ENCODE peak calls at places on chromosomes 1 and 21, in ten cellular contexts. One of them, this sample, is unnamed.

GRCh38 chr1:232508161-232508661 is 121.7 kb downstream of the SIPA1L2 start:
- DNase-seq in activated CD4-positive, alpha-beta T cell treated with anti-CD3 and anti-CD28 coated beads, Interleukin-2, amount 10 ng/mL, durations not matched to agents 7 days and 5 days: no peak
- DNase-seq in mesendoderm: peak
- DNase-seq in NCI-H748 treated with DMSO at 0.1 percent for 48 hours: no peak
- DNase-seq in NCI-H1436: no peak
- DNase-seq in GM04503: no peak
- DNase-seq in NCI-H1105 treated with DMSO at 0.1 percent for 48 hours: no peak
- DNase-seq in stimulated activated CD8-positive, alpha-beta memory T cell treated with anti-CD3 and anti-CD28 coated beads, Interleukin-2, amount 100 ng/mL, for 1 hour: no peak
- DNase-seq in astrocyte of the cerebellum: no peak
- DNase-seq in anterior cingulate cortex: no peak
- DNase-seq in this sample: no peak

GRCh38 chr21:43273708-43274021 is 104.9 kb downstream of the CRYAA start:
- DNase-seq in activated CD4-positive, alpha-beta T cell treated with anti-CD3 and anti-CD28 coated beads, Interleukin-2, amount 10 ng/mL, durations not matched to agents 7 days and 5 days: no peak
- DNase-seq in mesendoderm: no peak
- DNase-seq in NCI-H748 treated with DMSO at 0.1 percent for 48 hours: no peak
- DNase-seq in NCI-H1436: no peak
- DNase-seq in GM04503: no peak
- DNase-seq in NCI-H1105 treated with DMSO at 0.1 percent for 48 hours: no peak
- DNase-seq in stimulated activated CD8-positive, alpha-beta memory T cell treated with anti-CD3 and anti-CD28 coated beads, Interleukin-2, amount 100 ng/mL, for 1 hour: no peak
- DNase-seq in astrocyte of the cerebellum: no peak
- DNase-seq in anterior cingulate cortex: no peak
- DNase-seq in this sample: no peak

GRCh38 chr1:202289009-202289408 is 52.7 kb downstream of the UBE2T start:
- DNase-seq in activated CD4-positive, alpha-beta T cell treated with anti-CD3 and anti-CD28 coated beads, Interleukin-2, amount 10 ng/mL, durations not matched to agents 7 days and 5 days: no peak
- DNase-seq in mesendoderm: no peak
- DNase-seq in NCI-H748 treated with DMSO at 0.1 percent for 48 hours: no peak
- DNase-seq in NCI-H1436: no peak
- DNase-seq in GM04503: no peak
- DNase-seq in NCI-H1105 treated with DMSO at 0.1 percent for 48 hours: no peak
- DNase-seq in stimulated activated CD8-positive, alpha-beta memory T cell treated with anti-CD3 and anti-CD28 coated beads, Interleukin-2, amount 100 ng/mL, for 1 hour: no peak
- DNase-seq in astrocyte of the cerebellum: no peak
- DNase-seq in anterior cingulate cortex: no peak
- DNase-seq in this sample: no peak

GRCh38 chr1:51443555-51443954 is 75.5 kb downstream of the EPS15 start:
- DNase-seq in activated CD4-positive, alpha-beta T cell treated with anti-CD3 and anti-CD28 coated beads, Interleukin-2, amount 10 ng/mL, durations not matched to agents 7 days and 5 days: no peak
- DNase-seq in mesendoderm: no peak
- DNase-seq in NCI-H748 treated with DMSO at 0.1 percent for 48 hours: no peak
- DNase-seq in NCI-H1436: no peak
- DNase-seq in GM04503: no peak
- DNase-seq in NCI-H1105 treated with DMSO at 0.1 percent for 48 hours: no peak
- DNase-seq in stimulated activated CD8-positive, alpha-beta memory T cell treated with anti-CD3 and anti-CD28 coated beads, Interleukin-2, amount 100 ng/mL, for 1 hour: no peak
- DNase-seq in astrocyte of the cerebellum: no peak
- DNase-seq in anterior cingulate cortex: no peak
- DNase-seq in this sample: no peak

GRCh38 chr1:18794561-18794960 is 64.9 kb downstream of the TAS1R2 start:
- DNase-seq in activated CD4-positive, alpha-beta T cell treated with anti-CD3 and anti-CD28 coated beads, Interleukin-2, amount 10 ng/mL, durations not matched to agents 7 days and 5 days: no peak
- DNase-seq in mesendoderm: peak
- DNase-seq in NCI-H748 treated with DMSO at 0.1 percent for 48 hours: no peak
- DNase-seq in NCI-H1436: no peak
- DNase-seq in GM04503: no peak
- DNase-seq in NCI-H1105 treated with DMSO at 0.1 percent for 48 hours: peak
- DNase-seq in stimulated activated CD8-positive, alpha-beta memory T cell treated with anti-CD3 and anti-CD28 coated beads, Interleukin-2, amount 100 ng/mL, for 1 hour: no peak
- DNase-seq in astrocyte of the cerebellum: no peak
- DNase-seq in anterior cingulate cortex: no peak
- DNase-seq in this sample: no peak

GRCh38 chr1:62389531-62389930 is 47.3 kb upstream of the USP1 start:
- DNase-seq in activated CD4-positive, alpha-beta T cell treated with anti-CD3 and anti-CD28 coated beads, Interleukin-2, amount 10 ng/mL, durations not matched to agents 7 days and 5 days: no peak
- DNase-seq in mesendoderm: no peak
- DNase-seq in NCI-H748 treated with DMSO at 0.1 percent for 48 hours: no peak
- DNase-seq in NCI-H1436: no peak
- DNase-seq in GM04503: no peak
- DNase-seq in NCI-H1105 treated with DMSO at 0.1 percent for 48 hours: no peak
- DNase-seq in stimulated activated CD8-positive, alpha-beta memory T cell treated with anti-CD3 and anti-CD28 coated beads, Interleukin-2, amount 100 ng/mL, for 1 hour: no peak
- DNase-seq in astrocyte of the cerebellum: no peak
- DNase-seq in anterior cingulate cortex: no peak
- DNase-seq in this sample: no peak

GRCh38 chr21:46046471-46046870 is 51.4 kb upstream of the COL6A2 start:
- DNase-seq in activated CD4-positive, alpha-beta T cell treated with anti-CD3 and anti-CD28 coated beads, Interleukin-2, amount 10 ng/mL, durations not matched to agents 7 days and 5 days: no peak
- DNase-seq in mesendoderm: no peak
- DNase-seq in NCI-H748 treated with DMSO at 0.1 percent for 48 hours: no peak
- DNase-seq in NCI-H1436: no peak
- DNase-seq in GM04503: no peak
- DNase-seq in NCI-H1105 treated with DMSO at 0.1 percent for 48 hours: no peak
- DNase-seq in stimulated activated CD8-positive, alpha-beta memory T cell treated with anti-CD3 and anti-CD28 coated beads, Interleukin-2, amount 100 ng/mL, for 1 hour: no peak
- DNase-seq in astrocyte of the cerebellum: no peak
- DNase-seq in anterior cingulate cortex: no peak
- DNase-seq in this sample: no peak

GRCh38 chr1:172359531-172359991 is 60.9 kb upstream of the C1orf105 start:
- DNase-seq in activated CD4-positive, alpha-beta T cell treated with anti-CD3 and anti-CD28 coated beads, Interleukin-2, amount 10 ng/mL, durations not matched to agents 7 days and 5 days: no peak
- DNase-seq in mesendoderm: no peak
- DNase-seq in NCI-H748 treated with DMSO at 0.1 percent for 48 hours: no peak
- DNase-seq in NCI-H1436: no peak
- DNase-seq in GM04503: peak
- DNase-seq in NCI-H1105 treated with DMSO at 0.1 percent for 48 hours: peak
- DNase-seq in stimulated activated CD8-positive, alpha-beta memory T cell treated with anti-CD3 and anti-CD28 coated beads, Interleukin-2, amount 100 ng/mL, for 1 hour: no peak
- DNase-seq in astrocyte of the cerebellum: peak
- DNase-seq in anterior cingulate cortex: no peak
- DNase-seq in this sample: no peak

GRCh38 chr1:21152423-21153100 is 24.1 kb downstream of the EIF4G3 start:
- DNase-seq in activated CD4-positive, alpha-beta T cell treated with anti-CD3 and anti-CD28 coated beads, Interleukin-2, amount 10 ng/mL, durations not matched to agents 7 days and 5 days: no peak
- DNase-seq in mesendoderm: peak
- DNase-seq in NCI-H748 treated with DMSO at 0.1 percent for 48 hours: no peak
- DNase-seq in NCI-H1436: no peak
- DNase-seq in GM04503: no peak
- DNase-seq in NCI-H1105 treated with DMSO at 0.1 percent for 48 hours: no peak
- DNase-seq in stimulated activated CD8-positive, alpha-beta memory T cell treated with anti-CD3 and anti-CD28 coated beads, Interleukin-2, amount 100 ng/mL, for 1 hour: no peak
- DNase-seq in astrocyte of the cerebellum: no peak
- DNase-seq in anterior cingulate cortex: no peak
- DNase-seq in this sample: no peak

GRCh38 chr1:150612014-150612345 is 17.4 kb downstream of the ENSA start:
- DNase-seq in activated CD4-positive, alpha-beta T cell treated with anti-CD3 and anti-CD28 coated beads, Interleukin-2, amount 10 ng/mL, durations not matched to agents 7 days and 5 days: no peak
- DNase-seq in mesendoderm: no peak
- DNase-seq in NCI-H748 treated with DMSO at 0.1 percent for 48 hours: no peak
- DNase-seq in NCI-H1436: no peak
- DNase-seq in GM04503: no peak
- DNase-seq in NCI-H1105 treated with DMSO at 0.1 percent for 48 hours: no peak
- DNase-seq in stimulated activated CD8-positive, alpha-beta memory T cell treated with anti-CD3 and anti-CD28 coated beads, Interleukin-2, amount 100 ng/mL, for 1 hour: no peak
- DNase-seq in astrocyte of the cerebellum: no peak
- DNase-seq in anterior cingulate cortex: no peak
- DNase-seq in this sample: no peak

GRCh38 chr1:156376958-156377919 is 8.2 kb downstream of the RHBG start:
- DNase-seq in activated CD4-positive, alpha-beta T cell treated with anti-CD3 and anti-CD28 coated beads, Interleukin-2, amount 10 ng/mL, durations not matched to agents 7 days and 5 days: no peak
- DNase-seq in mesendoderm: no peak
- DNase-seq in NCI-H748 treated with DMSO at 0.1 percent for 48 hours: no peak
- DNase-seq in NCI-H1436: no peak
- DNase-seq in GM04503: no peak
- DNase-seq in NCI-H1105 treated with DMSO at 0.1 percent for 48 hours: no peak
- DNase-seq in stimulated activated CD8-positive, alpha-beta memory T cell treated with anti-CD3 and anti-CD28 coated beads, Interleukin-2, amount 100 ng/mL, for 1 hour: no peak
- DNase-seq in astrocyte of the cerebellum: no peak
- DNase-seq in anterior cingulate cortex: no peak
- DNase-seq in this sample: no peak

GRCh38 chr21:41878831-41879189 is 334 bp downstream of the PRDM15 start:
- DNase-seq in activated CD4-positive, alpha-beta T cell treated with anti-CD3 and anti-CD28 coated beads, Interleukin-2, amount 10 ng/mL, durations not matched to agents 7 days and 5 days: peak
- DNase-seq in mesendoderm: peak
- DNase-seq in NCI-H748 treated with DMSO at 0.1 percent for 48 hours: no peak
- DNase-seq in NCI-H1436: peak
- DNase-seq in GM04503: no peak
- DNase-seq in NCI-H1105 treated with DMSO at 0.1 percent for 48 hours: peak
- DNase-seq in stimulated activated CD8-positive, alpha-beta memory T cell treated with anti-CD3 and anti-CD28 coated beads, Interleukin-2, amount 100 ng/mL, for 1 hour: peak
- DNase-seq in astrocyte of the cerebellum: peak
- DNase-seq in anterior cingulate cortex: peak
- DNase-seq in this sample: no peak

GRCh38 chr1:145846191-145846590 is 761 bp downstream of the NUDT17 start:
- DNase-seq in activated CD4-positive, alpha-beta T cell treated with anti-CD3 and anti-CD28 coated beads, Interleukin-2, amount 10 ng/mL, durations not matched to agents 7 days and 5 days: peak
- DNase-seq in mesendoderm: peak
- DNase-seq in NCI-H748 treated with DMSO at 0.1 percent for 48 hours: no peak
- DNase-seq in NCI-H1436: peak
- DNase-seq in GM04503: no peak
- DNase-seq in NCI-H1105 treated with DMSO at 0.1 percent for 48 hours: peak
- DNase-seq in stimulated activated CD8-positive, alpha-beta memory T cell treated with anti-CD3 and anti-CD28 coated beads, Interleukin-2, amount 100 ng/mL, for 1 hour: no peak
- DNase-seq in astrocyte of the cerebellum: peak
- DNase-seq in anterior cingulate cortex: peak
- DNase-seq in this sample: no peak

GRCh38 chr1:82820816-82821215 is 1020.1 kb downstream of the ADGRL2 start:
- DNase-seq in activated CD4-positive, alpha-beta T cell treated with anti-CD3 and anti-CD28 coated beads, Interleukin-2, amount 10 ng/mL, durations not matched to agents 7 days and 5 days: no peak
- DNase-seq in mesendoderm: no peak
- DNase-seq in NCI-H748 treated with DMSO at 0.1 percent for 48 hours: no peak
- DNase-seq in NCI-H1436: no peak
- DNase-seq in GM04503: no peak
- DNase-seq in NCI-H1105 treated with DMSO at 0.1 percent for 48 hours: no peak
- DNase-seq in stimulated activated CD8-positive, alpha-beta memory T cell treated with anti-CD3 and anti-CD28 coated beads, Interleukin-2, amount 100 ng/mL, for 1 hour: no peak
- DNase-seq in astrocyte of the cerebellum: no peak
- DNase-seq in anterior cingulate cortex: no peak
- DNase-seq in this sample: no peak

GRCh38 chr1:115172270-115172669 is 83.0 kb upstream of the TSPAN2 start:
- DNase-seq in activated CD4-positive, alpha-beta T cell treated with anti-CD3 and anti-CD28 coated beads, Interleukin-2, amount 10 ng/mL, durations not matched to agents 7 days and 5 days: no peak
- DNase-seq in mesendoderm: no peak
- DNase-seq in NCI-H748 treated with DMSO at 0.1 percent for 48 hours: no peak
- DNase-seq in NCI-H1436: no peak
- DNase-seq in GM04503: no peak
- DNase-seq in NCI-H1105 treated with DMSO at 0.1 percent for 48 hours: no peak
- DNase-seq in stimulated activated CD8-positive, alpha-beta memory T cell treated with anti-CD3 and anti-CD28 coated beads, Interleukin-2, amount 100 ng/mL, for 1 hour: no peak
- DNase-seq in astrocyte of the cerebellum: no peak
- DNase-seq in anterior cingulate cortex: no peak
- DNase-seq in this sample: no peak

GRCh38 chr1:110798691-110799256 is 74.2 kb upstream of the CD53 start:
- DNase-seq in activated CD4-positive, alpha-beta T cell treated with anti-CD3 and anti-CD28 coated beads, Interleukin-2, amount 10 ng/mL, durations not matched to agents 7 days and 5 days: no peak
- DNase-seq in mesendoderm: no peak
- DNase-seq in NCI-H748 treated with DMSO at 0.1 percent for 48 hours: no peak
- DNase-seq in NCI-H1436: no peak
- DNase-seq in GM04503: no peak
- DNase-seq in NCI-H1105 treated with DMSO at 0.1 percent for 48 hours: peak
- DNase-seq in stimulated activated CD8-positive, alpha-beta memory T cell treated with anti-CD3 and anti-CD28 coated beads, Interleukin-2, amount 100 ng/mL, for 1 hour: no peak
- DNase-seq in astrocyte of the cerebellum: no peak
- DNase-seq in anterior cingulate cortex: no peak
- DNase-seq in this sample: peak

GRCh38 chr1:227572752-227573151 is 9.4 kb downstream of the ZNF678 start:
- DNase-seq in activated CD4-positive, alpha-beta T cell treated with anti-CD3 and anti-CD28 coated beads, Interleukin-2, amount 10 ng/mL, durations not matched to agents 7 days and 5 days: no peak
- DNase-seq in mesendoderm: no peak
- DNase-seq in NCI-H748 treated with DMSO at 0.1 percent for 48 hours: no peak
- DNase-seq in NCI-H1436: no peak
- DNase-seq in GM04503: no peak
- DNase-seq in NCI-H1105 treated with DMSO at 0.1 percent for 48 hours: no peak
- DNase-seq in stimulated activated CD8-positive, alpha-beta memory T cell treated with anti-CD3 and anti-CD28 coated beads, Interleukin-2, amount 100 ng/mL, for 1 hour: no peak
- DNase-seq in astrocyte of the cerebellum: no peak
- DNase-seq in anterior cingulate cortex: no peak
- DNase-seq in this sample: no peak

GRCh38 chr21:45525153-45525909 is 16.9 kb downstream of the SLC19A1 start:
- DNase-seq in activated CD4-positive, alpha-beta T cell treated with anti-CD3 and anti-CD28 coated beads, Interleukin-2, amount 10 ng/mL, durations not matched to agents 7 days and 5 days: no peak
- DNase-seq in mesendoderm: no peak
- DNase-seq in NCI-H748 treated with DMSO at 0.1 percent for 48 hours: no peak
- DNase-seq in NCI-H1436: no peak
- DNase-seq in GM04503: no peak
- DNase-seq in NCI-H1105 treated with DMSO at 0.1 percent for 48 hours: no peak
- DNase-seq in stimulated activated CD8-positive, alpha-beta memory T cell treated with anti-CD3 and anti-CD28 coated beads, Interleukin-2, amount 100 ng/mL, for 1 hour: no peak
- DNase-seq in astrocyte of the cerebellum: no peak
- DNase-seq in anterior cingulate cortex: no peak
- DNase-seq in this sample: no peak

GRCh38 chr1:33445108-33445507 is 14.2 kb upstream of the PHC2 start:
- DNase-seq in activated CD4-positive, alpha-beta T cell treated with anti-CD3 and anti-CD28 coated beads, Interleukin-2, amount 10 ng/mL, durations not matched to agents 7 days and 5 days: no peak
- DNase-seq in mesendoderm: no peak
- DNase-seq in NCI-H748 treated with DMSO at 0.1 percent for 48 hours: no peak
- DNase-seq in NCI-H1436: no peak
- DNase-seq in GM04503: no peak
- DNase-seq in NCI-H1105 treated with DMSO at 0.1 percent for 48 hours: no peak
- DNase-seq in stimulated activated CD8-positive, alpha-beta memory T cell treated with anti-CD3 and anti-CD28 coated beads, Interleukin-2, amount 100 ng/mL, for 1 hour: no peak
- DNase-seq in astrocyte of the cerebellum: no peak
- DNase-seq in anterior cingulate cortex: no peak
- DNase-seq in this sample: no peak

GRCh38 chr1:36136535-36136934 is 11.5 kb upstream of the COL8A2 start:
- DNase-seq in activated CD4-positive, alpha-beta T cell treated with anti-CD3 and anti-CD28 coated beads, Interleukin-2, amount 10 ng/mL, durations not matched to agents 7 days and 5 days: no peak
- DNase-seq in mesendoderm: no peak
- DNase-seq in NCI-H748 treated with DMSO at 0.1 percent for 48 hours: no peak
- DNase-seq in NCI-H1436: no peak
- DNase-seq in GM04503: peak
- DNase-seq in NCI-H1105 treated with DMSO at 0.1 percent for 48 hours: no peak
- DNase-seq in stimulated activated CD8-positive, alpha-beta memory T cell treated with anti-CD3 and anti-CD28 coated beads, Interleukin-2, amount 100 ng/mL, for 1 hour: no peak
- DNase-seq in astrocyte of the cerebellum: peak
- DNase-seq in anterior cingulate cortex: no peak
- DNase-seq in this sample: no peak